ENCODE peak calls at places on chromosomes 13 and 19, in five cellular contexts. U is heart left ventricle, I is IMR-90, T is transverse colon, X is GM12892. R is an unnamed sample.

GRCh38 chr19:30314056-30314804 is 58.0 kb upstream of the ZNF536 start:
- DNase-seq in U (no peak), I (no peak), T (no peak), X (no peak), R (no peak)

GRCh38 chr19:14073925-14074838 is 1.6 kb downstream of the MISP3 start:
- DNase-seq in U (no peak), I (peak), T (peak), X (no peak), R (no peak)

GRCh38 chr19:33080761-33081681 is at the start of gene GPATCH1:
- DNase-seq in U (peak), I (peak), T (peak), X (peak), R (peak)

GRCh38 chr13:111280666-111281577 is 39.5 kb upstream of the TEX29 start:
- DNase-seq in U (no peak), I (peak), T (no peak), X (no peak), R (no peak)

GRCh38 chr19:4801085-4801619 is 9.6 kb downstream of the FEM1A start:
- DNase-seq in U (no peak), I (no peak), T (no peak), X (no peak), R (no peak)

GRCh38 chr19:28468701-28469459 is 744.1 kb downstream of the UQCRFS1 start:
- DNase-seq in U (no peak), I (no peak), T (peak), X (no peak), R (peak)

GRCh38 chr19:6779204-6779603 is 6.7 kb downstream of the VAV1 start:
- DNase-seq in U (no peak), I (no peak), T (no peak), X (no peak), R (no peak)

GRCh38 chr19:29528350-29528945 is 2.7 kb downstream of the VSTM2B start:
- DNase-seq in U (peak), I (peak), T (peak), X (peak), R (peak)

GRCh38 chr13:78047151-78047550 is 128.5 kb upstream of the EDNRB start:
- DNase-seq in U (no peak), I (no peak), T (no peak), X (no peak), R (no peak)

GRCh38 chr13:30884543-30884942 is 21.5 kb upstream of the MEDAG start:
- DNase-seq in U (no peak), I (no peak), T (no peak), X (no peak), R (peak)

GRCh38 chr13:80030491-80030890 is 310.4 kb downstream of the SPRY2 start:
- DNase-seq in U (no peak), I (no peak), T (peak), X (no peak), R (peak)

GRCh38 chr19:6890421-6890913 is 3.1 kb downstream of the ADGRE1 start:
- DNase-seq in U (no peak), I (no peak), T (no peak), X (no peak), R (no peak)

DNA sequence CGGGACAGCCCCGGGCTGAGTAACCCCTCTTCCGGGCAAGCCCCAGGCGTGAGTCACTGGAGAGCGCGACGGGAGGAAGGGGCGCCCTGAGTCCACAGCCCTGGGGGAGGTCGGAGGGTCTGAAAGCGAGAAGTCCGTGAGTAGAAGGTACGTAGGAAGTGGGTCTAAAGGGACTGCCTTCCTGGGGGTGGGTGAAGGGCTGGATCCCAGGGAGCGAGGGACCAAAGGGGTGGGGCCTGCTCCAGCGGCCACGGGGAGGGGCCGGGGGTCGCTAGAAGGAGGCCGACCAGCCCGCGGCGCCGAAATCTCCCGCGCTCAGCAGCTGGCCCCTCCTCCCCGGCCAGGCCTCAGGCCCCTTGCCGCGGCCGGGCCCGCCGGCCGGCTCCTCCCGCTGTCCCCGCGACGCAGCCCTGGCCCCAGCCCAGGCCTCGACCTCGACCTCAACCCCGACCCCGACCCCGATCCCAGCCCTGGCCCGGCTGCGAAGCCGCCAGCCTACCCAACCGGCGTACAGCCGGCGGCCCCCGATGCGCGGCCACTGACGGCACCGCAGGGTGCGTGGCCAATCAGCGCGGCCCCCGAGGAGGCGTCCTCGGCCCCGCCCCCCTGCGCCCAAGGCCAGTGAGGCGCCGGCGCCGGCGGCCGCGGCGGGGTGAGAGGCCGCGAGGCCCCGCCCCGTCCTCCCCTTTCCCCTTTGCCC is 22.5 kb downstream of the IPO5 start:
- DNase-seq in U (peak), I (peak), T (peak), X (peak), R (peak)
- TF ChIP-seq POLR2A in U (peak), I (peak), T (peak), X (peak), R (peak)

GRCh38 chr19:49491030-49491803 is 3.8 kb downstream of the RPL13A start:
- DNase-seq in U (no peak), I (no peak), T (no peak), X (no peak), R (no peak)

GRCh38 chr19:49489601-49490167 is 2.3 kb downstream of the RPL13A start:
- DNase-seq in U (no peak), I (no peak), T (no peak), X (no peak), R (no peak)

GRCh38 chr19:49490287-49491029 is 3.0 kb downstream of the RPL13A start:
- DNase-seq in U (no peak), I (no peak), T (no peak), X (no peak), R (no peak)

GRCh38 chr19:49491804-49492572 is 4.2 kb upstream of the RPS11 start:
- DNase-seq in U (no peak), I (no peak), T (no peak), X (no peak), R (no peak)

GRCh38 chr19:49492573-49493411 is 3.4 kb upstream of the RPS11 start:
- DNase-seq in U (no peak), I (peak), T (no peak), X (no peak), R (peak)
- TF ChIP-seq POLR2A in U (no peak), I (peak), T (no peak), X (peak), R (peak)

GRCh38 chr19:47274071-47274890 is at the start of gene INAFM1:
- DNase-seq in U (peak), I (peak), T (peak), X (peak), R (peak)
- TF ChIP-seq POLR2A in U (no peak), I (peak), T (peak), X (peak), R (peak)

DNA sequence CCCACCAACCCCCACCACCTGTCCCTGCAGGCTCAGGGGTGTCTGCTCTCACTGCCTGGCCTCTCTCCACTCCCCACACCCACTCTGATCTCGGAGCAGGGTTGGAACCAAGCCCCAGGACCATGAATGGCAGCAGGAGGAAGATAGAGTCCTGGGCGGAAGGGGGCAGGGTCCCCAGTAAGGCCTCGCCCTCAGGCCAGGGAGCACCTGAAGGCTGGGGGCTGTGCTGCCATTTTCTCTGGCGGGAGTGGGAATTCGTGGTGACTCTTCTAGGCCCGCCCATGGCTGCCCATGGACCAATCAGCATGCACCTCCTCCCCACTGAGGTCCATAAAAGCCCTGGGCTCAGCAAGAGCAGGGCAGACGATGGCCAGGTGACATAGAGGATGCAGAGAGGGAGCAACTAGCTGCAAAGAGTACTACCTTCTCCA is 25.0 kb downstream of the KBTBD6 start:
- DNase-seq in U (no peak), I (no peak), T (no peak), X (no peak), R (no peak)
- TF ChIP-seq POLR2A in U (no peak), I (no peak), T (no peak), X (no peak), R (no peak)

DNA sequence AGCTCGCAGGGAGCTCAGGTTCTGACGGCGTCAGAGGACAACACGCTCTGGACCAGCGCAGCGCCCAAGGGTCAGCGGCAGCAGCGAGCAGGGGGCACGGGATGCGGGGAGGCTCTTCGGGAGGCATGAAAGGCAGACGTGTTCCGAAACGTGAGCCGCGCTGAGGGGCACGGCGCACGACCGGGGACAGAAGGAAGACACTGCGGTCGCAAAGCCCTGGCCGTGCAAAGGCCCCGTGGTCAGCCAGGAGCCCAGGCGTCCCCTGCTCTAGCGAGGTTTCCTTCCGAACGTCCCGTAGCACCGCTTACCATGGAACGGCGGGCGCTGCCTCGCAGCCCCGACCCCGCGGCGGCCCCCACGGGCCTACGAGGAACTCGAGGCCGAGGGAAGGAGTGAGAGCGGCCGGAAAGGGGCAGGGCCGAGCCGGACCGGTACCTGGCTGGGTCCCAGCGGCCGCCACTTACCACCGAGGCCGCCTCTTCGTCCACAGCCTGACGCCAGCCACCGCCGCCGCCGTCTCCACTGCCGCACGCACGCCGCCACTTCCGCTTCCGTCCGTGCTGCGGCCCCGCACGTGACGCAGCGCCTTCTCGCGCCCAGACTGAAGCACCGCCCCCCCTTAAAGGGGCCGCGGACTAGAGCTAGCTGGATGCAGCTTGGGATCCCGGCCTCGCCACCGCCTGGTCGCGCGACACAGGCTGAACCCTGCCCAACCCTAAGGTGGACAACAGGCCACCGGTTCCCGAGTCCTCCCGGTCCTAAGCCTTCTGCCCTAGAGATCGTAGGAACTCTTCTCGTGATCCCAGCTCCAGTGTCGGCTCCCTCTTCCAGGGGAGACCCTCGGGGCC is 9.4 kb downstream of the ABHD17A start:
- DNase-seq in U (peak), I (peak), T (peak), X (peak), R (peak)
- TF ChIP-seq POLR2A in U (peak), I (peak), T (peak), X (peak), R (peak)